ENCODE peak calls at places on chromosome 6, in six cellular contexts. W is stimulated activated CD4-positive, alpha-beta T cell treated with anti-CD3 and anti-CD28 coated beads, Interleukin-4, amount 100 ng/mL, for 48 hours; P is naive thymus-derived CD8-positive, alpha-beta T cell; X is midbrain; B is EL; Y is stimulated activated effector memory CD8-positive, alpha-beta T cell treated with anti-CD3 and anti-CD28 coated beads, Interleukin-12 subunit alpha, Interleukin-12 subunit beta, amount 100 ng/mL, for 72 hours. K is an unnamed sample.

GRCh38 chr6:157514659-157515496 is 133.9 kb downstream of the ZDHHC14 start:
- DNase-seq in X (no peak), W (no peak), B (peak; percentile 89), Y (no peak), P (no peak), K (peak; percentile 62)

GRCh38 chr6:42961020-42961470 is 491 bp downstream of the GNMT start:
- DNase-seq in P (no peak), W (no peak), X (no peak), Y (no peak), B (no peak), K (no peak)

GRCh38 chr6:33746036-33746600 is 587 bp downstream of the IP6K3 start:
- DNase-seq in W (no peak), X (peak; percentile 80), Y (no peak), B (peak; percentile 87), P (no peak), K (no peak)

GRCh38 chr6:143406673-143407072 is 43.8 kb downstream of the ADAT2 start:
- DNase-seq in X (no peak), Y (no peak), B (no peak), P (no peak), W (no peak), K (no peak)

GRCh38 chr6:110949679-110950285 is 8.7 kb upstream of the GTF3C6 start:
- DNase-seq in B (peak; percentile 29), P (peak; percentile 49), X (peak; percentile 19), W (no peak), Y (no peak), K (peak; percentile 45)

GRCh38 chr6:80338201-80338836 is 231.8 kb downstream of the BCKDHB start:
- DNase-seq in Y (peak; percentile 54), P (peak; percentile 49), W (peak; percentile 65), B (peak; percentile 38), X (peak; percentile 40), K (peak; percentile 23)

GRCh38 chr6:256169-256568 is 36.1 kb upstream of the DUSP22 start:
- DNase-seq in W (no peak), P (no peak), Y (no peak), X (no peak), B (no peak), K (no peak)

GRCh38 chr6:26577720-26578072 is 19.1 kb upstream of the ABT1 start:
- DNase-seq in Y (no peak), W (no peak), X (no peak), P (no peak), B (no peak), K (no peak)

GRCh38 chr6:137699036-137699683 is 167.9 kb upstream of the TNFAIP3 start:
- DNase-seq in X (peak; percentile 7), W (peak; percentile 42), P (no peak), B (peak; percentile 43), Y (no peak), K (no peak)

GRCh38 chr6:118982256-118982911 is 47.4 kb upstream of the MCM9 start:
- DNase-seq in P (no peak), B (no peak), X (no peak), Y (no peak), W (no peak), K (no peak)

GRCh38 chr6:116462516-116462915 is 1.3 kb downstream of the CALHM6 start:
- DNase-seq in X (no peak), B (no peak), W (no peak), P (no peak), Y (no peak), K (no peak)

GRCh38 chr6:153059757-153060156 is 57.2 kb upstream of the MTRF1L start:
- DNase-seq in P (no peak), W (no peak), B (no peak), Y (no peak), X (no peak), K (no peak)

GRCh38 chr6:33164176-33164575 is 28.1 kb downstream of the COL11A2 start:
- DNase-seq in W (no peak), Y (no peak), B (no peak), X (no peak), P (no peak), K (no peak)